ENCODE peak calls at places on chromosomes 5 and 9, in nine cellular contexts. A is B cell; R is GM12865; F is pulmonary artery endothelial cell; Y is Peyer's patch; K is IMR-90; U is effector memory CD8-positive, alpha-beta T cell; J is cerebellar cortex; G is activated B cell treated with CpG ODN at 0.5 μM for 24 hours. B is an unnamed sample.

GRCh38 chr5:134738963-134739661 is 764 bp downstream of the CAMLG start:
- DNase-seq in U (peak; percentile 15), G (peak; percentile 20), Y (peak; percentile 53), F (no peak), K (peak; percentile 49), A (peak; percentile 38), J (peak; percentile 59), R (peak; percentile 60), B (no peak)

GRCh38 chr5:126395198-126395597 is 28.0 kb upstream of the GRAMD2B start:
- DNase-seq in G (no peak), J (no peak), A (no peak), K (peak; percentile 73), F (no peak), R (no peak), U (no peak), Y (no peak), B (no peak)

GRCh38 chr9:15509931-15510788 is 610 bp downstream of the PSIP1 start:
- DNase-seq in J (peak; percentile 62), U (peak; percentile 39), K (no peak), R (peak; percentile 77), G (no peak), A (peak; percentile 80), F (no peak), Y (no peak), B (no peak)

GRCh38 chr9:121962421-121962820 is 130.7 kb downstream of the TTLL11 start:
- DNase-seq in Y (no peak), K (peak; percentile 31), R (no peak), A (no peak), U (no peak), G (no peak), J (no peak), F (no peak), B (no peak)

GRCh38 chr9:32350682-32351081 is 33.8 kb upstream of the ACO1 start:
- DNase-seq in Y (no peak), G (no peak), A (no peak), R (no peak), J (peak; percentile 10), U (no peak), K (peak; percentile 17), F (no peak), B (no peak)

GRCh38 chr5:131999471-131999931 is 12.0 kb downstream of the ACSL6 start:
- DNase-seq in R (no peak), K (no peak), U (no peak), A (no peak), F (no peak), J (no peak), Y (peak; percentile 36), G (no peak), B (no peak)

GRCh38 chr5:105133087-105133486 is 1570.5 kb upstream of the NUDT12 start:
- DNase-seq in G (no peak), U (no peak), F (no peak), R (no peak), A (no peak), Y (no peak), K (no peak), J (no peak), B (no peak)

GRCh38 chr9:32864926-32865325 is 81.6 kb downstream of the TMEM215 start:
- DNase-seq in Y (no peak), A (no peak), J (no peak), F (no peak), R (no peak), G (no peak), K (no peak), U (no peak), B (no peak)

GRCh38 chr9:37039065-37039464 is 5.0 kb upstream of the PAX5 start:
- DNase-seq in U (no peak), J (no peak), Y (no peak), A (no peak), F (no peak), K (no peak), G (no peak), R (no peak), B (no peak)

GRCh38 chr5:150227606-150228273 is 37.9 kb downstream of the SLC6A7 start:
- DNase-seq in U (no peak), R (no peak), Y (no peak), J (no peak), G (no peak), A (no peak), F (no peak), K (peak; percentile 43), B (no peak)

GRCh38 chr5:37478086-37478485 is 99.0 kb downstream of the WDR70 start:
- DNase-seq in J (no peak), K (no peak), Y (no peak), A (no peak), R (no peak), F (no peak), G (no peak), U (no peak), B (no peak)

B was measured in non-pigmented ciliary epithelial cell.